ENCODE peak calls at places on chromosomes 2 and 18, in eight cellular contexts. V is NCI-H2029 treated with DMSO at 0.1 percent for 48 hours; H is stimulated activated naive B cell treated with anti-CD40 and anti-IgM and Interleukin-4, amounts not matched to agents 10 μg/mL and 1 μg/mL and 100 μg/mL, for 72 hours; B is GM18507; M is A673; T is GF-D8; O is activated CD8-positive, alpha-beta T cell treated with anti-CD3 and anti-CD28 coated beads for 36 hours; N is AG10803. P is an unnamed sample.

GRCh38 chr2:215860076-215860475 is 153.3 kb downstream of the MREG start:
- DNase-seq in V (no peak), H (no peak), B (no peak), M (no peak), T (no peak), O (no peak), N (peak), P (peak)

GRCh38 chr2:170180031-170180566 is 2.2 kb downstream of the MYO3B start:
- DNase-seq in V (no peak), H (no peak), B (no peak), M (no peak), T (no peak), O (no peak), N (no peak), P (no peak)

GRCh38 chr18:76935722-76936337 is 113.5 kb downstream of the ZNF236 start:
- DNase-seq in V (no peak), H (no peak), B (no peak), M (no peak), T (no peak), O (no peak), N (no peak), P (no peak)

GRCh38 chr18:48486762-48487161 is 52.1 kb upstream of the CTIF start:
- DNase-seq in V (no peak), H (no peak), B (no peak), M (no peak), T (no peak), O (no peak), N (peak), P (peak)

GRCh38 chr2:73827018-73827417 is 1.7 kb upstream of the STAMBP start:
- DNase-seq in V (no peak), H (no peak), B (no peak), M (peak), T (peak), O (peak), N (peak), P (peak)

GRCh38 chr2:27891063-27891819 is 712 bp downstream of the BABAM2 start:
- DNase-seq in V (no peak), H (peak), B (peak), M (peak), T (peak), O (peak), N (peak), P (peak)

GRCh38 chr2:4673025-4673489 is 969.7 kb downstream of the DCDC2C start:
- DNase-seq in V (peak), H (no peak), B (no peak), M (peak), T (no peak), O (peak), N (peak), P (no peak)

GRCh38 chr2:13056259-13056843 is 339.6 kb downstream of the TRIB2 start:
- DNase-seq in V (no peak), H (no peak), B (no peak), M (peak), T (no peak), O (no peak), N (peak), P (no peak)

GRCh38 chr2:210577263-210578071 is 21.1 kb downstream of the CPS1 start:
- DNase-seq in V (peak), H (no peak), B (peak), M (peak), T (no peak), O (no peak), N (peak), P (peak)